ENCODE peak calls at places on chromosomes 6 and 20, in six cellular contexts. P is NCI-H1105; L is activated T-cell treated with anti-CD3 and anti-CD28 coated beads, Interleukin-2, amount 50 U/mL, for 4 hours; G is GM06990; T is H9; O is coronary artery. Z is an unnamed sample.

GRCh38 chr6:66771626-66772025 is 1064.6 kb upstream of the EYS start:
- DNase-seq in G (no peak), P (no peak), O (no peak), L (no peak), T (no peak), Z (no peak)

GRCh38 chr6:9699890-9700289 is 715.0 kb downstream of the TFAP2A start:
- DNase-seq in G (no peak), O (no peak), L (no peak), P (peak), T (no peak), Z (no peak)

GRCh38 chr6:32816746-32817204 is at the start of gene HLA-DOB:
- DNase-seq in T (no peak), O (no peak), L (no peak), G (peak), P (no peak), Z (peak)

GRCh38 chr20:48770700-48771099 is 57.1 kb downstream of the PREX1 start:
- DNase-seq in T (no peak), P (no peak), L (no peak), O (no peak), G (no peak), Z (no peak)

GRCh38 chr20:3654326-3655031 is 8.7 kb downstream of the GFRA4 start:
- DNase-seq in L (no peak), O (no peak), T (no peak), G (no peak), P (no peak), Z (no peak)

GRCh38 chr20:3248167-3248992 is 9.4 kb upstream of the SLC4A11 start:
- DNase-seq in T (peak), O (no peak), L (no peak), P (no peak), G (no peak), Z (no peak)

GRCh38 chr6:14635933-14636599 is 518.5 kb downstream of the CD83 start:
- DNase-seq in G (peak), P (no peak), T (no peak), O (no peak), L (no peak), Z (peak)

GRCh38 chr20:39069976-39070375 is 107.8 kb downstream of the DHX35 start:
- DNase-seq in O (no peak), G (no peak), P (no peak), L (no peak), T (no peak), Z (no peak)

GRCh38 chr6:41723178-41723935 is 12.1 kb downstream of the TFEB start:
- DNase-seq in T (peak), O (no peak), P (no peak), L (no peak), G (peak), Z (peak)

GRCh38 chr6:143410859-143411270 is 39.6 kb downstream of the ADAT2 start:
- DNase-seq in G (no peak), L (no peak), O (no peak), P (no peak), T (no peak), Z (no peak)

GRCh38 chr6:21665436-21666199 is 72.1 kb downstream of the SOX4 start:
- DNase-seq in L (no peak), T (peak), P (no peak), O (no peak), G (peak), Z (peak)

GRCh38 chr6:84774174-84775158 is 10.1 kb upstream of the TBX18 start:
- DNase-seq in P (no peak), O (peak), G (peak), L (no peak), T (peak), Z (peak)